ENCODE peak calls at places on chromosomes 11 and 22, in nine cellular contexts. U is sigmoid colon, B is SK-N-SH, D is A549, E is ovary, H is K562, Y is tibial nerve, G is suprapubic skin, W is GM12878. X is an unnamed sample.

GRCh38 chr22:37575490-37576003 is 4.3 kb downstream of the LGALS2 start:
- DNase-seq in U (no peak), B (no peak), D (no peak), E (no peak), H (no peak), Y (no peak), G (no peak), W (no peak), X (no peak)

GRCh38 chr11:16809901-16810668 is 71.6 kb downstream of the C11orf58 start:
- DNase-seq in U (peak; percentile 75), B (no peak), D (no peak), E (no peak), H (no peak), Y (no peak), G (peak; percentile 83), W (no peak), X (no peak)

GRCh38 chr11:1639102-1639620 is 9.6 kb downstream of the KRTAP5-5 start:
- DNase-seq in U (peak; percentile 43), B (peak; percentile 86), D (no peak), E (no peak), H (no peak), Y (no peak), G (no peak), W (no peak), X (peak; percentile 33)

GRCh38 chr22:17980638-17981051 is 43.7 kb downstream of the MICAL3 start:
- DNase-seq in U (no peak), B (peak; percentile 63), D (no peak), E (no peak), H (peak; percentile 96), Y (peak; percentile 20), G (no peak), W (no peak), X (peak; percentile 48)

GRCh38 chr11:102488208-102488607 is 35.6 kb upstream of the TMEM123 start:
- DNase-seq in U (no peak), B (no peak), D (no peak), E (no peak), H (no peak), Y (no peak), G (no peak), W (no peak), X (no peak)

GRCh38 chr11:45982656-45983470 is 60.4 kb downstream of the LARGE2 start:
- DNase-seq in U (no peak), B (peak; percentile 21), D (peak; percentile 11), E (peak; percentile 44), H (peak; percentile 93), Y (no peak), G (no peak), W (no peak), X (no peak)

GRCh38 chr11:93089474-93090102 is 108.2 kb downstream of the SLC36A4 start:
- DNase-seq in U (no peak), B (no peak), D (peak; percentile 43), E (no peak), H (peak; percentile 22), Y (peak; percentile 15), G (no peak), W (no peak), X (no peak)

GRCh38 chr11:65503606-65503922 is 4.7 kb downstream of the MALAT1 start:
- DNase-seq in U (no peak), B (no peak), D (no peak), E (no peak), H (peak; percentile 44), Y (no peak), G (no peak), W (no peak), X (no peak)

GRCh38 chr11:60377737-60378136 is 595 bp upstream of the MS4A7 start:
- DNase-seq in U (peak; percentile 79), B (no peak), D (no peak), E (no peak), H (no peak), Y (peak; percentile 60), G (no peak), W (peak; percentile 85), X (no peak)

GRCh38 chr22:11627436-11627797 is 3900.6 kb upstream of the OR11H1 start:
- DNase-seq in U (no peak), B (no peak), D (no peak), E (no peak), H (no peak), Y (no peak), G (no peak), W (no peak), X (no peak)

GRCh38 chr11:67157691-67158090 is 38.6 kb downstream of the KDM2A start:
- DNase-seq in U (no peak), B (no peak), D (no peak), E (no peak), H (no peak), Y (no peak), G (no peak), W (no peak), X (no peak)

GRCh38 chr11:67154726-67155125 is 35.7 kb downstream of the KDM2A start:
- DNase-seq in U (no peak), B (no peak), D (no peak), E (no peak), H (no peak), Y (no peak), G (no peak), W (no peak), X (no peak)

GRCh38 chr11:67158241-67158640 is 39.2 kb downstream of the KDM2A start:
- DNase-seq in U (no peak), B (no peak), D (no peak), E (no peak), H (no peak), Y (no peak), G (no peak), W (no peak), X (no peak)

DNA sequence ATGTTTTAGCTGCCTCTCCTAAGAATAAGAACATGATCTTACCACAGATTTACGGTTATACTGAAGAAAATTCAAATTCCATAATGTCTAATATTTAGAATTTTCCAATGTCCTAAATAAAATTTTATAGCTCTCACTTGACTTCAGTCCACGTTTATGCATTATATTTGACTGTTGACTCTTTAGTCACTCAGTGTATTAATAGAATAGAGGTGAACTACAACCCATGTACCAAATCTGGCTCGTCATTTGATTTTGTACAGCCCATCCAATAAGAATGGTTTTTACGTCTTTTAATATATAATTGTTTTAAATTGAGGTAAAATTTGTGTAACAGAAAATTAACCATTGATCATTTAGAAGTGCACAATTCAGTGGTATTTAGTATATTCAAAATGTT is 34.9 kb downstream of the KDM2A start:
- DNase-seq in U (no peak), B (no peak), D (no peak), E (no peak), H (no peak), Y (no peak), G (no peak), W (no peak), X (no peak)
- H3K9me3 ChIP-seq in U (no peaks in the 10 kb centered on the region), B (no peaks in the 10 kb centered on the region), D (no peaks in the 10 kb centered on the region), E (no peaks in the 10 kb centered on the region), H (no peaks in the 10 kb centered on the region), Y (no peaks in the 10 kb centered on the region), G (no peaks in the 10 kb centered on the region), W (no peaks in the 10 kb centered on the region), X (no peaks in the 10 kb centered on the region)

DNA sequence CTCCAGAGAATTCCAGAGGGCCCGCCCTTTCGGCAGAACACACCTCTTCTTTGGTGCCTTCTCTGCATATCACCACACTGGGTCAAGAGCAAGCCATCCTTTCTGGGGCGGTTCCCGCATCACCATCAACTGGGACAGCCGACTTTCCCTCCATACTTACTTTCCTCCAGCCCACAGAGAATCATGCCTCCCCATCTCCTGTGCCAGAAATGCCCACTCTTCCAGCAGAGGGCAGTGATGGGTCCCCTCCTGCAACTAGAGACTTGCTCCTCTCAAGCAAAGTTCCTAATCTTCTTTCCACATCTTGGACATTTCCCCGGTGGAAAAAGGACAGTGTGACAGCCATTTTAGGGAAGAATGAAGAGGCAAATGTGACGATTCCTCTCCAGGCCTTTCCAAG is 157.7 kb downstream of the C11orf91 start:
- DNase-seq in U (no peak), B (peak; percentile 59), D (peak; percentile 55), E (no peak), H (peak; percentile 47), Y (peak; percentile 33), G (no peak), W (no peak), X (peak; percentile 66)
- TF ChIP-seq EP300 in U (no peak), B (no peak), D (no peak), E (no peak), H (no peak), Y (no peak), G (no peak), W (no peak), X (no peak)

DNA sequence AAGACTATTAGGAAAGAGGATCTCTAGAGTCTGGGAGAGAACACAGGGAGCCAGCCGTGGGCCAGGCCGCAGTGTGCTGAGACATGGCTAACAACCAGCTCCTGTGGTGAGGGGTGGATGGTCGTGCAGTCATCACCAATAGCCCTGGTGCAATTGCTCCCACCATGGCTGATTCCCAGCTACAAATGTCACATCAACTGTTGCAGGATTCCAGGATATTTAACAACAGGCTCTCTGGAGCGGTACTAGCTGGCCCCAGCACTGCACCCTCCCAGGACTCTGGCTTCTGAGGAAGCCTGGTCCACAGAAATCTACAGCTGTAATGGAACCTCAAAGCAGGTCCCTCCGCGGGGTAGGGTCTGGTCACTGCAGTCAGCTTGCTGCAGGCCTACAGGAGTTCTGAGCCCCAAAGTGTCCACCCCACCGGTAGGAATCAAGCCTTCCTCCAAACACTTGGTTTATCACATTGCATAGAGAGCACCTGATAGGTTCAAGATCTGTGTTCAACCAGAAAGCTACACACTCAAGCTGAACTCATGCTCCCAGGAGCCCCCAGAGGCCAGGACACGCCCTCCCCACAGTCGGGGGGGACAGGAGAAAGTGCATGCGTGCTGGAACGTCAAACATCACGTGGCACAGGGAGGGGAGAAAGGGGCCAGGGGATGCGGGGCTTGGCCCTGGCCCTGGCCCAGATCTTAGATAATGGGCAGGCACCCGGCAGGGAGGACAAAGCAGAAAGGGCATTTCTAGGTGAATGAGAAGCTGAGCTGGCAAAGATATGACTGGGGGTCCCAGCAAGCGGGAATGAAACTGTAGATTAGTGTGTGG is 609.0 kb downstream of the TBC1D22A start:
- DNase-seq in U (peak; percentile 39), B (no peak), D (no peak), E (no peak), H (no peak), Y (no peak), G (peak; percentile 25), W (no peak), X (peak; percentile 16)
- H3K9me3 ChIP-seq in U (no peaks in the 10 kb centered on the region), B (no peaks in the 10 kb centered on the region), D (no peaks in the 10 kb centered on the region), E (no peaks in the 10 kb centered on the region), H (no peaks in the 10 kb centered on the region), Y (no peaks in the 10 kb centered on the region), G (no peaks in the 10 kb centered on the region), W (no peaks in the 10 kb centered on the region), X (no peaks in the 10 kb centered on the region)

GRCh38 chr11:77035041-77035440 is 843 bp downstream of the B3GNT6 start:
- DNase-seq in U (no peak), B (no peak), D (no peak), E (no peak), H (no peak), Y (no peak), G (no peak), W (no peak), X (no peak)

GRCh38 chr11:77038029-77038824 is 4.0 kb downstream of the B3GNT6 start:
- DNase-seq in U (no peak), B (no peak), D (no peak), E (no peak), H (peak; percentile 47), Y (no peak), G (no peak), W (no peak), X (no peak)

GRCh38 chr11:77037057-77037456 is 2.9 kb downstream of the B3GNT6 start:
- DNase-seq in U (no peak), B (no peak), D (no peak), E (no peak), H (no peak), Y (no peak), G (no peak), W (no peak), X (no peak)

GRCh38 chr11:77036398-77036797 is 2.2 kb downstream of the B3GNT6 start:
- DNase-seq in U (no peak), B (no peak), D (no peak), E (no peak), H (no peak), Y (no peak), G (no peak), W (no peak), X (no peak)

GRCh38 chr11:77035580-77035979 is 1.4 kb downstream of the B3GNT6 start:
- DNase-seq in U (no peak), B (no peak), D (peak; percentile 48), E (no peak), H (no peak), Y (no peak), G (peak; percentile 48), W (no peak), X (peak; percentile 67)
- TF ChIP-seq EP300 in U (no peak), B (no peak), D (no peak), E (no peak), H (no peak), Y (no peak), G (no peak), W (no peak), X (no peak)